ENCODE peak calls at places on chromosome 15, in six cellular contexts. Z is A549, K is Peyer's patch, T is lower leg skin, A is psoas muscle, C is AG09309. G is an unnamed sample.

GRCh38 chr15:64930778-64931240 is 19.1 kb downstream of the ANKDD1A start:
- DNase-seq in Z (no peak), K (peak; percentile 39), T (peak; percentile 8), A (no peak), C (no peak), G (peak; percentile 80)

GRCh38 chr15:48336940-48337339 is 5.7 kb downstream of the DUT start:
- DNase-seq in Z (peak; percentile 4), K (no peak), T (no peak), A (no peak), C (no peak), G (no peak)

GRCh38 chr15:40960151-40960885 is 7.0 kb downstream of the CHAC1 start:
- DNase-seq in Z (no peak), K (no peak), T (no peak), A (no peak), C (no peak), G (no peak)

GRCh38 chr15:78565951-78566774 is 843 bp downstream of the CHRNA5 start:
- DNase-seq in Z (peak; percentile 76), K (no peak), T (no peak), A (no peak), C (no peak), G (no peak)

GRCh38 chr15:67082007-67082536 is 16.7 kb downstream of the SMAD3 start:
- DNase-seq in Z (no peak), K (peak; percentile 81), T (no peak), A (no peak), C (no peak), G (no peak)

GRCh38 chr15:85312925-85313324 is 67.5 kb upstream of the AKAP13 start:
- DNase-seq in Z (no peak), K (no peak), T (no peak), A (no peak), C (no peak), G (no peak)

GRCh38 chr15:57375827-57376694 is at the start of gene CGNL1:
- DNase-seq in Z (peak; percentile 62), K (peak; percentile 47), T (no peak), A (peak; percentile 36), C (no peak), G (no peak)

GRCh38 chr15:70351941-70352774 is 254.4 kb upstream of the TLE3 start:
- DNase-seq in Z (no peak), K (no peak), T (no peak), A (no peak), C (no peak), G (peak; percentile 64)

GRCh38 chr15:79007066-79007465 is 62.2 kb upstream of the CTSH start:
- DNase-seq in Z (peak; percentile 52), K (peak; percentile 80), T (peak; percentile 55), A (no peak), C (no peak), G (no peak)

GRCh38 chr15:23003736-23004135 is 23.6 kb upstream of the CYFIP1 start:
- DNase-seq in Z (no peak), K (peak; percentile 28), T (no peak), A (no peak), C (no peak), G (peak; percentile 38)

GRCh38 chr15:48682949-48683651 is 37.6 kb upstream of the FBN1 start:
- DNase-seq in Z (no peak), K (peak; percentile 52), T (peak; percentile 31), A (peak; percentile 60), C (no peak), G (no peak)

GRCh38 chr15:66454143-66454542 is 43.4 kb downstream of the SNAPC5 start:
- DNase-seq in Z (no peak), K (no peak), T (no peak), A (no peak), C (no peak), G (no peak)

GRCh38 chr15:29968099-29968892 is 114.5 kb upstream of the GOLGA8J start:
- DNase-seq in Z (peak; percentile 39), K (no peak), T (no peak), A (no peak), C (no peak), G (no peak)

GRCh38 chr15:71096676-71097075 is 18.6 kb upstream of the THSD4 start:
- DNase-seq in Z (no peak), K (no peak), T (no peak), A (no peak), C (no peak), G (no peak)

GRCh38 chr15:40336129-40337122 is 4.3 kb downstream of the CCDC9B start:
- DNase-seq in Z (no peak), K (peak; percentile 63), T (no peak), A (no peak), C (no peak), G (no peak)

GRCh38 chr15:88894348-88894818 is 961 bp downstream of the HAPLN3 start:
- DNase-seq in Z (peak; percentile 96), K (peak; percentile 83), T (no peak), A (peak; percentile 64), C (no peak), G (no peak)

GRCh38 chr15:77851696-77852095 is 219.0 kb upstream of the LINGO1 start:
- DNase-seq in Z (no peak), K (no peak), T (no peak), A (no peak), C (no peak), G (no peak)

GRCh38 chr15:41824062-41824745 is 3.7 kb upstream of the JMJD7 start:
- DNase-seq in Z (no peak), K (no peak), T (no peak), A (peak; percentile 12), C (no peak), G (no peak)

GRCh38 chr15:74869726-74870407 is 3.3 kb downstream of the SCAMP2 start:
- DNase-seq in Z (no peak), K (peak; percentile 81), T (peak; percentile 75), A (peak; percentile 67), C (no peak), G (no peak)

GRCh38 chr15:77421370-77421700 is 647 bp downstream of the HMG20A start:
- DNase-seq in Z (peak; percentile 28), K (no peak), T (no peak), A (no peak), C (no peak), G (no peak)

GRCh38 chr15:66859688-66860253 is 157.7 kb downstream of the SMAD6 start:
- DNase-seq in Z (no peak), K (peak; percentile 30), T (no peak), A (no peak), C (no peak), G (peak; percentile 78)

GRCh38 chr15:32959077-32959476 is 235.4 kb downstream of the FMN1 start:
- DNase-seq in Z (no peak), K (no peak), T (no peak), A (no peak), C (no peak), G (no peak)

GRCh38 chr15:32952901-32953889 is 235.4 kb downstream of the GREM1 start:
- DNase-seq in Z (no peak), K (no peak), T (no peak), A (peak; percentile 26), C (no peak), G (no peak)

GRCh38 chr15:32957219-32957618 is 237.3 kb downstream of the FMN1 start:
- DNase-seq in Z (no peak), K (no peak), T (no peak), A (no peak), C (no peak), G (no peak)

GRCh38 chr15:32952062-32952461 is 234.3 kb downstream of the GREM1 start:
- DNase-seq in Z (no peak), K (no peak), T (no peak), A (no peak), C (no peak), G (no peak)

DNA sequence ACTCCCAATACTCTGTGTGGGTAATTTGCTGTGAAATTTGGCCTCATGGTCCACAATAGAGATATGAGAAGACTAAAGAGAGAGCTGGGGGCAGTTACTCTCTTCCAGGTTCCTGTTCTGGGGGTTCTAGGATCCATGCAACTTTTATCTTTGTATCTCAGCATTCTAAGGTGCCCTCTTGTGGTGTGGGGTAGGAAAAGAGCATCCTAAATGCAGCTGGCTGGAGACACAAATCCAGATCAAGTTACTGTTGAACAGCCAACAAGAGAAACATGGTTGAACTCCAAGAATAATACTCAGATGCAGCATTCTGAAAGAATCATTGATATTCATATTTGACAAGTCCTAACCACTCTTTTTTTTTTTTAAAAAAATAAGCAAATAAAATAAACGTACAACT is 238.2 kb downstream of the GREM1 start:
- DNase-seq in Z (peak; percentile 55), K (no peak), T (no peak), A (no peak), C (peak; percentile 80), G (no peak)
- TF ChIP-seq CTCF in Z (peak; percentile 84), K (peak; percentile 13), T (no peak), A (peak; percentile 42), C (peak; percentile 73), G (peak; percentile 85)

GRCh38 chr15:60523056-60523455 is 44.1 kb upstream of the ICE2 start:
- DNase-seq in Z (no peak), K (no peak), T (no peak), A (no peak), C (no peak), G (no peak)

GRCh38 chr15:60526127-60526616 is 47.2 kb upstream of the ICE2 start:
- DNase-seq in Z (no peak), K (no peak), T (peak; percentile 49), A (peak; percentile 36), C (no peak), G (no peak)

GRCh38 chr15:60529332-60529731 is 50.4 kb upstream of the ICE2 start:
- DNase-seq in Z (no peak), K (no peak), T (no peak), A (no peak), C (no peak), G (no peak)

GRCh38 chr15:60528530-60528929 is 49.6 kb upstream of the ICE2 start:
- DNase-seq in Z (no peak), K (no peak), T (no peak), A (no peak), C (no peak), G (no peak)

DNA sequence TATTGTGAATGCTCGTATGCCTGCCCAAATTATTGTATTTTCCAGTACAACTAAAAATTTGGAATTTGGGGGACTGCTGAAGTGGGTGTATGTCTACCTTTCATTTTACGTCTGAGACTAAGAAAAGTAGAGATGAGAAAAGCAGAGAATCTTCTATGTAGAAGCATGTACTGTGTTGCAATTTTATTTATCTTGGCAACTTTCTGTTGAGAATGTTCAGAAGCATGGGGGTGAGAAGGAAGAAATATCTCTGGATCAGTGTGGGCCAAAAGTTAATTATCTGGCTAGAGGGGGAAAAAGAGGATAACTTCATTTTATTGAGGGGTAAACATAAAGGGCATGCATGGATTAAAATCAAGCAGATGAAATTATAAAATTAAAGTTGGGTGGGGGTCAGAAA is 46.7 kb upstream of the ICE2 start:
- DNase-seq in Z (no peak), K (no peak), T (no peak), A (no peak), C (no peak), G (no peak)
- TF ChIP-seq CTCF in Z (no peak), K (no peak), T (no peak), A (no peak), C (no peak), G (no peak)

GRCh38 chr15:94280301-94280700 is 48.9 kb downstream of the MCTP2 start:
- DNase-seq in Z (no peak), K (no peak), T (no peak), A (no peak), C (no peak), G (no peak)
- TF ChIP-seq CTCF in Z (no peak), K (no peak), T (no peak), A (no peak), C (no peak), G (no peak)

DNA sequence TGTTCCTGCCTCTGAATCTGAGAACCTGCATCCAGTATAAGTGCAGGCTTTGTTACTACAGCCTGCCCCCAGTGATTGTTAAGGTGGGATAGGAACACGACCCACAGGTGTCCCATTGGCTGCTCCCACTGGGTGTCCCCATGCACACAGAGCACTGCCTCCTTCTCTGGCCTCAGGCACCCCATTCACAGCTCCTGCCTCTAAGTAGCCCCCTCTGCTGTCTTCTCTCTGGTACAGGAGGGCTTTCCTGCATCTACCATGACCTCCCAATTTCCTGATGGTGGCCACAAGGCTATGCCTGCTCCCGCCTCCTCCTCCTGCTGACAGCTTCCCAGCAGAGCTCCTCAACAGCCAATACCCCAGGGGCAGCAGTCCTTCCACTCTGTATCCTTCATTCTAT is 238.6 kb upstream of the TMC3 start:
- DNase-seq in Z (no peak), K (no peak), T (no peak), A (no peak), C (no peak), G (no peak)
- TF ChIP-seq CTCF in Z (no peak), K (no peak), T (no peak), A (no peak), C (no peak), G (no peak)